ENCODE peak calls at places on chromosomes 1 and 21, in nine cellular contexts. E is NT2/D1; U is body of pancreas; P is CD8-positive, alpha-beta memory T cell; A is endodermal cell; J is transverse colon; Q is tibial nerve; X is IMR-90; B is colonic mucosa. Z is an unnamed sample.

GRCh38 chr1:150815871-150816270 is 7.8 kb upstream of the CTSK start:
- DNase-seq in E (no peak), U (no peak), P (no peak), A (no peak), J (no peak), Q (no peak), X (no peak), B (no peak), Z (no peak)

GRCh38 chr1:78645728-78646127 is 3.9 kb upstream of the IFI44 start:
- DNase-seq in E (no peak), U (no peak), P (no peak), A (no peak), J (no peak), Q (no peak), X (no peak), B (no peak), Z (no peak)

GRCh38 chr1:184021666-184022198 is 15.8 kb downstream of the COLGALT2 start:
- DNase-seq in E (no peak), U (no peak), P (no peak), A (no peak), J (no peak), Q (no peak), X (no peak), B (no peak), Z (peak; percentile 27)

GRCh38 chr1:30601316-30602085 is 121.9 kb downstream of the MATN1 start:
- DNase-seq in E (no peak), U (no peak), P (no peak), A (peak; percentile 74), J (no peak), Q (no peak), X (no peak), B (peak; percentile 4), Z (no peak)

GRCh38 chr1:208161656-208162375 is 82.4 kb downstream of the PLXNA2 start:
- DNase-seq in E (no peak), U (no peak), P (no peak), A (no peak), J (no peak), Q (no peak), X (peak; percentile 39), B (no peak), Z (no peak)

GRCh38 chr1:50438945-50439344 is 15.7 kb upstream of the DMRTA2 start:
- DNase-seq in E (no peak), U (no peak), P (no peak), A (no peak), J (no peak), Q (no peak), X (peak; percentile 20), B (no peak), Z (no peak)

GRCh38 chr21:44477131-44477530 is 21.8 kb downstream of the LRRC3 start:
- DNase-seq in E (no peak), U (no peak), P (no peak), A (no peak), J (no peak), Q (no peak), X (no peak), B (no peak), Z (no peak)

GRCh38 chr1:46806196-46807020 is 7.6 kb downstream of the CYP4B1 start:
- DNase-seq in E (no peak), U (peak; percentile 20), P (no peak), A (peak; percentile 35), J (no peak), Q (peak; percentile 80), X (no peak), B (no peak), Z (no peak)

GRCh38 chr21:44718571-44718970 is 7.2 kb upstream of the TSPEAR start:
- DNase-seq in E (no peak), U (no peak), P (no peak), A (peak; percentile 83), J (no peak), Q (no peak), X (no peak), B (no peak), Z (no peak)

GRCh38 chr1:216422821-216423529 is at the start of gene USH2A:
- DNase-seq in E (no peak), U (peak; percentile 21), P (no peak), A (peak; percentile 62), J (no peak), Q (no peak), X (no peak), B (no peak), Z (no peak)

GRCh38 chr1:89489037-89489729 is 35.4 kb upstream of the LRRC8B start:
- DNase-seq in E (no peak), U (no peak), P (no peak), A (no peak), J (no peak), Q (no peak), X (peak; percentile 2), B (no peak), Z (peak; percentile 83)

GRCh38 chr1:26358411-26359384 is 4.8 kb upstream of the CRYBG2 start:
- DNase-seq in E (no peak), U (peak; percentile 47), P (peak; percentile 87), A (peak; percentile 79), J (peak; percentile 83), Q (no peak), X (no peak), B (peak; percentile 87), Z (no peak)

GRCh38 chr1:201675143-201675542 is 136.2 kb downstream of the NAV1 start:
- DNase-seq in E (no peak), U (no peak), P (no peak), A (no peak), J (no peak), Q (no peak), X (no peak), B (no peak), Z (peak; percentile 62)

GRCh38 chr1:201673912-201674311 is 135.0 kb downstream of the NAV1 start:
- DNase-seq in E (no peak), U (no peak), P (no peak), A (no peak), J (no peak), Q (no peak), X (no peak), B (no peak), Z (no peak)

GRCh38 chr1:201670517-201670916 is 131.6 kb downstream of the NAV1 start:
- DNase-seq in E (no peak), U (no peak), P (no peak), A (no peak), J (no peak), Q (no peak), X (no peak), B (no peak), Z (no peak)

GRCh38 chr1:201672685-201673084 is 133.8 kb downstream of the NAV1 start:
- DNase-seq in E (no peak), U (no peak), P (no peak), A (no peak), J (no peak), Q (no peak), X (no peak), B (no peak), Z (no peak)

DNA sequence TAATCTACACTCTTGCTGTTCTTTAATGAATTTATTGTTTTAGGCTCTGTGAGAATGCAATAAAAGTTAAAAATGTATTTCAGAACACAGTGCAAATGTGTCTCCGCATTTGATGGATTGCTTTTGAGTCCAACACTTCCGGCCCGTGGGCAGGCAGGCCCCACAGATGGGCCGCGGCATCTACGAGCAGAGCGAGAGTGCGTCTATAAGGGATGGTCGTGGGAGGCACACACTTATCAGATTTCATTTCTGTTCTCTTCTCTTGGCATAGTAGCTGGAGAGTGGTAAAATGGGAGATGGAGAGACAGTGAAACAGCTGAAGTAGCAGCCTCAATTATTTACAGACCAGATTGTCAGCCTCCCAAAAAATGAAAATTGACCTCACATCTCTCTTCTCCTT is 134.2 kb downstream of the NAV1 start:
- DNase-seq in E (no peak), U (no peak), P (no peak), A (no peak), J (no peak), Q (no peak), X (no peak), B (no peak), Z (no peak)
- H3K4me3 ChIP-seq in E (no peak overlapping the region), U (no peak overlapping the region), P (no peak overlapping the region), A (no peak overlapping the region), J (no peak overlapping the region), Q (no peak overlapping the region), X (no peak overlapping the region), B (no peak overlapping the region), Z (no peak overlapping the region)

DNA sequence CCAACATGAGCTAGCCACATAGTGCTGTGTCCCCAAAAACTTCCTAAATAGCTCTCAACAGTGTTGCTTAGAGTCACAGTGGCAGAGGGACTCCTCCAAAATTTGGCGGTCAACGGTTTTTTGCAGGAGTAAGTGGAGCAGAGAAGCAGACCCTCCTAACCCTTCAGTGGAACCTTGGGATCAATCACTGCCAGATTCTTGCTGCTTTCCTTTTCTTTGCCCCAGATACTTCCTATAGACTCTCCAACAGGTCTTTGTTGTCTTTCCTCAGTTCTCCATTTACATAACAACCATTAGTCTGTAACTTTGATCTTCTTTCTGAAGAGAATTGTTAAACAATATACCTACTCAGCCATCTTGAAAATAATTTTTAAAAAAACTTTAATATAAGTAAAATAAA is 556.1 kb downstream of the BRINP3 start:
- DNase-seq in E (no peak), U (no peak), P (no peak), A (no peak), J (no peak), Q (no peak), X (no peak), B (no peak), Z (no peak)
- H3K9me3 ChIP-seq in E (peaks cover 7% of the 10 kb centered on the region), U (no peaks in the 10 kb centered on the region), P (peaks cover 4% of the 10 kb centered on the region), A (no peaks in the 10 kb centered on the region), J (peaks cover 3% of the 10 kb centered on the region), Q (peaks cover 6% of the 10 kb centered on the region), X (no peaks in the 10 kb centered on the region), B (no peaks in the 10 kb centered on the region), Z (peaks cover 12% of the 10 kb centered on the region)

GRCh38 chr1:154334647-154335350 is 9.5 kb downstream of the ATP8B2 start:
- DNase-seq in E (peak; percentile 84), U (peak; percentile 85), P (peak; percentile 94), A (peak; percentile 93), J (peak; percentile 89), Q (peak; percentile 77), X (peak; percentile 82), B (peak; percentile 87), Z (peak; percentile 74)

GRCh38 chr1:154342132-154342531 is 16.8 kb downstream of the ATP8B2 start:
- DNase-seq in E (no peak), U (no peak), P (no peak), A (no peak), J (no peak), Q (no peak), X (no peak), B (no peak), Z (no peak)

GRCh38 chr1:154338875-154339274 is 13.6 kb downstream of the ATP8B2 start:
- DNase-seq in E (no peak), U (no peak), P (no peak), A (no peak), J (no peak), Q (no peak), X (no peak), B (no peak), Z (no peak)

GRCh38 chr1:154335351-154335714 is 10.0 kb downstream of the ATP8B2 start:
- DNase-seq in E (no peak), U (no peak), P (no peak), A (no peak), J (no peak), Q (no peak), X (no peak), B (no peak), Z (no peak)

GRCh38 chr1:154337253-154337894 is 12.0 kb downstream of the ATP8B2 start:
- DNase-seq in E (no peak), U (no peak), P (no peak), A (no peak), J (no peak), Q (no peak), X (no peak), B (no peak), Z (no peak)
- H3K36me3 ChIP-seq in E (peaks cover 89% of the 10 kb centered on the region), U (no peaks in the 10 kb centered on the region), P (peaks cover 43% of the 10 kb centered on the region), A (peaks cover 48% of the 10 kb centered on the region), J (no peaks in the 10 kb centered on the region), Q (peaks cover 7% of the 10 kb centered on the region), X (peaks cover 62% of the 10 kb centered on the region), B (no peaks in the 10 kb centered on the region), Z (peaks cover 96% of the 10 kb centered on the region)

GRCh38 chr21:34501716-34502115 is 10.3 kb downstream of the KCNE1 start:
- DNase-seq in E (no peak), U (no peak), P (no peak), A (no peak), J (no peak), Q (no peak), X (no peak), B (no peak), Z (no peak)
- H3K4me3 ChIP-seq in E (no peak overlapping the region), U (no peak overlapping the region), P (no peak overlapping the region), A (no peak overlapping the region), J (no peak overlapping the region), Q (no peak overlapping the region), X (no peak overlapping the region), B (no peak overlapping the region), Z (no peak overlapping the region)